ENCODE peak calls at places on chromosomes 7 and 10, in four cellular contexts. R is psoas muscle, W is tibial artery, H is Peyer's patch. N is an unnamed sample.

GRCh38 chr7:113774182-113774807 is 144.5 kb downstream of the PPP1R3A start:
- DNase-seq in R (no peak), W (no peak), H (no peak), N (peak)

GRCh38 chr7:96484091-96484490 is 162.2 kb upstream of the SLC25A13 start:
- DNase-seq in R (no peak), W (no peak), H (no peak), N (no peak)

GRCh38 chr10:66940950-66941349 is 15.1 kb downstream of the LRRTM3 start:
- DNase-seq in R (no peak), W (no peak), H (no peak), N (no peak)

GRCh38 chr7:8260871-8261707 is 878 bp downstream of the ICA1 start:
- DNase-seq in R (peak), W (peak), H (peak), N (peak)

GRCh38 chr7:98840604-98841508 is 29.0 kb downstream of the TMEM130 start:
- DNase-seq in R (no peak), W (peak), H (no peak), N (peak)

GRCh38 chr10:34370121-34370520 is 445.0 kb downstream of the PARD3 start:
- DNase-seq in R (no peak), W (no peak), H (no peak), N (no peak)

GRCh38 chr10:123140164-123140982 is 4.6 kb downstream of the HMX3 start:
- DNase-seq in R (no peak), W (no peak), H (no peak), N (no peak)

GRCh38 chr10:53315709-53316108 is 543.1 kb upstream of the MBL2 start:
- DNase-seq in R (no peak), W (no peak), H (no peak), N (no peak)

GRCh38 chr7:88480901-88481300 is 174.2 kb upstream of the STEAP4 start:
- DNase-seq in R (no peak), W (no peak), H (no peak), N (peak)

GRCh38 chr7:463362-464176 is 56.1 kb downstream of the PDGFA start:
- DNase-seq in R (no peak), W (peak), H (peak), N (no peak)

GRCh38 chr10:86355571-86356038 is 11.0 kb downstream of the GRID1 start:
- DNase-seq in R (no peak), W (no peak), H (peak), N (no peak)

GRCh38 chr7:134694299-134694698 is 47.6 kb downstream of the BPGM start:
- DNase-seq in R (no peak), W (no peak), H (no peak), N (no peak)
- TF ChIP-seq CTCF in R (no peak), W (peak), H (no peak), N (peak)

GRCh38 chr10:51358227-51358626 is 283.9 kb downstream of the PRKG1 start:
- DNase-seq in R (no peak), W (no peak), H (no peak), N (no peak)
- H3K4me3 ChIP-seq in R (no peak), W (no peak), H (no peak), N (no peak)

GRCh38 chr7:137489880-137490279 is 146.3 kb upstream of the PTN start:
- DNase-seq in R (no peak), W (no peak), H (no peak), N (no peak)

GRCh38 chr7:137492889-137493288 is 149.4 kb upstream of the PTN start:
- DNase-seq in R (no peak), W (no peak), H (no peak), N (no peak)

GRCh38 chr7:137484326-137484725 is 140.8 kb upstream of the PTN start:
- DNase-seq in R (no peak), W (no peak), H (no peak), N (no peak)

GRCh38 chr7:137485818-137486217 is 142.3 kb upstream of the PTN start:
- DNase-seq in R (no peak), W (no peak), H (no peak), N (no peak)

DNA sequence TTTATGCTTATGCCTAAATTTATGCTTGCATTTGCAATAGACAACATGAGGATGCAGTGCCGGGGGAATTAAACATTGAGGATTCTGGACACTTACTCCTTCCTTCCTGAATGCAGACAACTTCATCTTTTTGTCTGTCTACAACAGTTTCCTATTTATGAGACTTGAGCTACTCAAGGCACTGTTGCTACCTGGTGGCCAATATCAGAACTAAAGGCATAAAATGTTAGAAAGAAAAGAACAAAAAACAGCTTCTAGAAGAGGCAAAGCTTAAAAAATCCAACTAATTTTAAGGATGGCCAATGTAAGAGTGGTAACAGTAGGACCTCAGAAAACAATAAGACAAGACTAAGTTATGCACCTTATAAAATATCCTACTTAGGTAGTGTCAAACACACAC is 144.5 kb upstream of the PTN start:
- DNase-seq in R (no peak), W (no peak), H (no peak), N (no peak)
- TF ChIP-seq CTCF in R (no peak), W (no peak), H (no peak), N (peak)

GRCh38 chr7:136957391-136957790 is 88.9 kb downstream of the CHRM2 start:
- DNase-seq in R (no peak), W (no peak), H (no peak), N (peak)
- H3K4me3 ChIP-seq in R (no peak), W (no peak), H (no peak), N (no peak)

DNA sequence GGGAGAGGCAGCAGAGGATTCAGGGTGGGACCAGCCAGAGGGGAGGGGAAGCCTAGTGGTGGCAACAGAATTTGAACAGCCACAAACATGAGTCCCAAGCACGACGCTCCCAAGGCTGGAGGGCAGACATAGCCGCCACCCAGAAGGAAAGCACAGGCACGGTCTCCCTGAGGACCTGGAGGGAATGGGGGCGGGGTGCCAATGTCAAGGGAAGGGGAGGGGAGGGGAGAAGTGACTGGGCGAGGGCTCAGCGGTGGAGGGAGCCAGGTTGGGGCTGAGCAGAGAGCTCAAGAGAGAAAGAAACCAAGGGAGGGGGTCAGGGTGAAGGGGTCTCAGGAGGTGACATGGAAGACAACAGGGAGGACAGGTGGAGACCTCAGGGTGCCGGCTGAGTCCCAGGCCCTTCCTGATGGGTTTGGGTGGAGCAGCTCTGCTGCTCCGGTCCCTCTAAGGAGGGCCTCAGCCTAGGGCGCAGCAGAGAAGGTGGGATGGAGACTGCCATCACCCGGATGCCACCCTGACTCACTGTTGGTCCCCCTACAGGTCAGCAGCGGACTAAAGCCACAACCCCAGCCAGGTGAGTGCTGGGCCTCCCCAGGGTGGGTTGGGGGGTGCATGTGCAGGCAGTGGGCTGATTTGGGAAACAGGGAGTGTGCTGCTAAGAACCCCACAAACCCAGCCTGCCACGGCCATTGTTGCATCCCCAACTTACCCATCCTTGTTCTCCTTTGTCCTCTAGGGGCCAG is 24.2 kb downstream of the PILRA start:
- DNase-seq in R (no peak), W (no peak), H (no peak), N (no peak)
- TF ChIP-seq CTCF in R (no peak), W (no peak), H (no peak), N (no peak)